ENCODE peak calls at places on chromosomes 12 and 14, in eight cellular contexts. One of them, this sample, is unnamed.

GRCh38 chr12:50985322-50985721 is 33.0 kb downstream of the HIGD1C start:
- DNase-seq in lower leg skin: peak; percentile 78
- DNase-seq in body of pancreas: no peak
- DNase-seq in NB4: no peak
- DNase-seq in stomach: no peak
- DNase-seq in adrenal gland: peak; percentile 57
- DNase-seq in tibial nerve: no peak
- DNase-seq in ovary: no peak
- DNase-seq in this sample: peak; percentile 69

GRCh38 chr12:99390707-99391106 is 256.8 kb upstream of the GARIN6 start:
- DNase-seq in stomach: no peak
- DNase-seq in ovary: no peak
- DNase-seq in body of pancreas: peak; percentile 12
- DNase-seq in tibial nerve: no peak
- DNase-seq in adrenal gland: peak; percentile 28
- DNase-seq in lower leg skin: no peak
- DNase-seq in NB4: peak; percentile 25
- DNase-seq in this sample: no peak

GRCh38 chr14:21675566-21675965 is 1.9 kb upstream of the OR4E1 start:
- DNase-seq in adrenal gland: no peak
- DNase-seq in lower leg skin: no peak
- DNase-seq in ovary: no peak
- DNase-seq in tibial nerve: no peak
- DNase-seq in body of pancreas: no peak
- DNase-seq in NB4: no peak
- DNase-seq in stomach: no peak
- DNase-seq in this sample: no peak

GRCh38 chr12:90940872-90941499 is 14.0 kb downstream of the CCER1 start:
- DNase-seq in NB4: peak; percentile 70
- DNase-seq in body of pancreas: no peak
- DNase-seq in adrenal gland: no peak
- DNase-seq in lower leg skin: no peak
- DNase-seq in stomach: no peak
- DNase-seq in ovary: no peak
- DNase-seq in tibial nerve: no peak
- DNase-seq in this sample: no peak

GRCh38 chr14:101858791-101859537 is 97.5 kb downstream of the PPP2R5C start:
- DNase-seq in body of pancreas: no peak
- DNase-seq in tibial nerve: no peak
- DNase-seq in adrenal gland: no peak
- DNase-seq in stomach: no peak
- DNase-seq in NB4: no peak
- DNase-seq in ovary: no peak
- DNase-seq in lower leg skin: no peak
- DNase-seq in this sample: no peak

GRCh38 chr12:107736914-107737313 is 24.0 kb downstream of the PRDM4 start:
- DNase-seq in NB4: peak; percentile 79
- DNase-seq in stomach: no peak
- DNase-seq in lower leg skin: no peak
- DNase-seq in tibial nerve: no peak
- DNase-seq in body of pancreas: no peak
- DNase-seq in ovary: no peak
- DNase-seq in adrenal gland: no peak
- DNase-seq in this sample: no peak

GRCh38 chr12:96513166-96513565 is 23.8 kb downstream of the CFAP54 start:
- DNase-seq in lower leg skin: no peak
- DNase-seq in ovary: no peak
- DNase-seq in adrenal gland: no peak
- DNase-seq in stomach: no peak
- DNase-seq in NB4: no peak
- DNase-seq in tibial nerve: no peak
- DNase-seq in body of pancreas: no peak
- DNase-seq in this sample: no peak

GRCh38 chr14:100531591-100532121 is 55.6 kb downstream of the BEGAIN start:
- DNase-seq in ovary: peak; percentile 13
- DNase-seq in tibial nerve: peak; percentile 13
- DNase-seq in lower leg skin: no peak
- DNase-seq in NB4: no peak
- DNase-seq in stomach: peak; percentile 17
- DNase-seq in adrenal gland: no peak
- DNase-seq in body of pancreas: peak; percentile 11
- DNase-seq in this sample: peak; percentile 1

GRCh38 chr14:85293820-85294219 is 236.1 kb upstream of the FLRT2 start:
- DNase-seq in adrenal gland: no peak
- DNase-seq in lower leg skin: no peak
- DNase-seq in tibial nerve: no peak
- DNase-seq in ovary: no peak
- DNase-seq in body of pancreas: no peak
- DNase-seq in stomach: no peak
- DNase-seq in NB4: no peak
- DNase-seq in this sample: no peak

GRCh38 chr12:83739602-83740001 is 1052.9 kb downstream of the TMTC2 start:
- DNase-seq in adrenal gland: no peak
- DNase-seq in NB4: no peak
- DNase-seq in ovary: no peak
- DNase-seq in lower leg skin: no peak
- DNase-seq in body of pancreas: no peak
- DNase-seq in stomach: no peak
- DNase-seq in tibial nerve: no peak
- DNase-seq in this sample: no peak

GRCh38 chr12:22339691-22340090 is 5.2 kb upstream of the ST8SIA1 start:
- DNase-seq in adrenal gland: no peak
- DNase-seq in ovary: no peak
- DNase-seq in lower leg skin: no peak
- DNase-seq in tibial nerve: no peak
- DNase-seq in body of pancreas: no peak
- DNase-seq in stomach: no peak
- DNase-seq in NB4: no peak
- DNase-seq in this sample: no peak

GRCh38 chr14:43481864-43482263 is 1025.2 kb downstream of the FSCB start:
- DNase-seq in body of pancreas: no peak
- DNase-seq in tibial nerve: no peak
- DNase-seq in NB4: no peak
- DNase-seq in lower leg skin: no peak
- DNase-seq in adrenal gland: no peak
- DNase-seq in ovary: no peak
- DNase-seq in stomach: no peak
- DNase-seq in this sample: no peak

GRCh38 chr14:26415618-26416123 is 182.2 kb downstream of the NOVA1 start:
- DNase-seq in body of pancreas: peak; percentile 37
- DNase-seq in lower leg skin: peak; percentile 51
- DNase-seq in tibial nerve: peak; percentile 77
- DNase-seq in stomach: peak; percentile 33
- DNase-seq in ovary: peak; percentile 54
- DNase-seq in NB4: no peak
- DNase-seq in adrenal gland: no peak
- DNase-seq in this sample: peak; percentile 66

GRCh38 chr12:125069616-125070015 is 4.4 kb downstream of the AACS start:
- DNase-seq in NB4: no peak
- DNase-seq in stomach: no peak
- DNase-seq in lower leg skin: no peak
- DNase-seq in body of pancreas: no peak
- DNase-seq in ovary: no peak
- DNase-seq in adrenal gland: no peak
- DNase-seq in tibial nerve: no peak
- DNase-seq in this sample: no peak

GRCh38 chr14:61965030-61965745 is 203.0 kb downstream of the SNAPC1 start:
- DNase-seq in adrenal gland: no peak
- DNase-seq in stomach: no peak
- DNase-seq in NB4: peak; percentile 11
- DNase-seq in tibial nerve: no peak
- DNase-seq in ovary: no peak
- DNase-seq in body of pancreas: no peak
- DNase-seq in lower leg skin: no peak
- DNase-seq in this sample: no peak

GRCh38 chr12:104747956-104748355 is 210.1 kb downstream of the SLC41A2 start:
- DNase-seq in adrenal gland: no peak
- DNase-seq in NB4: no peak
- DNase-seq in tibial nerve: no peak
- DNase-seq in stomach: no peak
- DNase-seq in lower leg skin: no peak
- DNase-seq in body of pancreas: no peak
- DNase-seq in ovary: no peak
- DNase-seq in this sample: no peak

GRCh38 chr12:45388545-45388944 is 172.7 kb downstream of the ANO6 start:
- DNase-seq in stomach: no peak
- DNase-seq in NB4: peak; percentile 50
- DNase-seq in tibial nerve: no peak
- DNase-seq in adrenal gland: peak; percentile 43
- DNase-seq in lower leg skin: no peak
- DNase-seq in body of pancreas: no peak
- DNase-seq in ovary: peak; percentile 20
- DNase-seq in this sample: no peak

GRCh38 chr14:50521912-50522341 is 10.4 kb downstream of the MAP4K5 start:
- DNase-seq in adrenal gland: no peak
- DNase-seq in tibial nerve: no peak
- DNase-seq in stomach: no peak
- DNase-seq in body of pancreas: no peak
- DNase-seq in lower leg skin: no peak
- DNase-seq in ovary: no peak
- DNase-seq in NB4: no peak
- DNase-seq in this sample: no peak

GRCh38 chr14:92397140-92397815 is 74.3 kb downstream of the SLC24A4 start:
- DNase-seq in ovary: no peak
- DNase-seq in NB4: no peak
- DNase-seq in stomach: no peak
- DNase-seq in adrenal gland: no peak
- DNase-seq in tibial nerve: no peak
- DNase-seq in body of pancreas: no peak
- DNase-seq in lower leg skin: no peak
- DNase-seq in this sample: no peak

GRCh38 chr12:14946856-14947255 is 8.5 kb upstream of the ERP27 start:
- DNase-seq in tibial nerve: no peak
- DNase-seq in adrenal gland: no peak
- DNase-seq in NB4: no peak
- DNase-seq in stomach: no peak
- DNase-seq in lower leg skin: no peak
- DNase-seq in body of pancreas: no peak
- DNase-seq in ovary: no peak
- DNase-seq in this sample: no peak

GRCh38 chr12:14950421-14950820 is 11.0 kb downstream of the ARHGDIB start:
- DNase-seq in ovary: no peak
- DNase-seq in lower leg skin: no peak
- DNase-seq in adrenal gland: no peak
- DNase-seq in body of pancreas: no peak
- DNase-seq in stomach: no peak
- DNase-seq in tibial nerve: no peak
- DNase-seq in NB4: no peak
- DNase-seq in this sample: no peak

GRCh38 chr12:14950982-14951746 is 10.2 kb downstream of the ARHGDIB start:
- DNase-seq in lower leg skin: no peak
- DNase-seq in tibial nerve: no peak
- DNase-seq in stomach: no peak
- DNase-seq in ovary: no peak
- DNase-seq in adrenal gland: peak; percentile 39
- DNase-seq in body of pancreas: no peak
- DNase-seq in NB4: no peak
- DNase-seq in this sample: no peak

GRCh38 chr12:14949631-14950030 is 11.3 kb upstream of the ERP27 start:
- DNase-seq in lower leg skin: no peak
- DNase-seq in tibial nerve: no peak
- DNase-seq in ovary: no peak
- DNase-seq in stomach: no peak
- DNase-seq in adrenal gland: no peak
- DNase-seq in NB4: no peak
- DNase-seq in body of pancreas: no peak
- DNase-seq in this sample: no peak

GRCh38 chr12:14948672-14949071 is 10.3 kb upstream of the ERP27 start:
- DNase-seq in adrenal gland: no peak
- DNase-seq in body of pancreas: peak; percentile 49
- DNase-seq in stomach: no peak
- DNase-seq in ovary: peak; percentile 51
- DNase-seq in tibial nerve: no peak
- DNase-seq in NB4: peak; percentile 92
- DNase-seq in lower leg skin: peak; percentile 56
- DNase-seq in this sample: peak; percentile 25
- TF ChIP-seq POLR2A in adrenal gland: no peak
- TF ChIP-seq POLR2A in body of pancreas: peak; percentile 58
- TF ChIP-seq POLR2A in stomach: no peak
- TF ChIP-seq POLR2A in ovary: peak; percentile 7
- TF ChIP-seq POLR2A in tibial nerve: peak; percentile 19
- TF ChIP-seq POLR2A in NB4: peak; percentile 60
- TF ChIP-seq POLR2A in lower leg skin: no peak
- TF ChIP-seq POLR2A in this sample: peak; percentile 43

GRCh38 chr12:65868133-65868705 is 43.9 kb downstream of the HMGA2 start:
- DNase-seq in ovary: no peak
- DNase-seq in stomach: no peak
- DNase-seq in lower leg skin: no peak
- DNase-seq in NB4: peak; percentile 96
- DNase-seq in body of pancreas: no peak
- DNase-seq in tibial nerve: no peak
- DNase-seq in adrenal gland: no peak
- DNase-seq in this sample: no peak
- H3K4me3 ChIP-seq in ovary: no peak overlapping the region
- H3K4me3 ChIP-seq in stomach: no peak overlapping the region
- H3K4me3 ChIP-seq in lower leg skin: no peak overlapping the region
- H3K4me3 ChIP-seq in NB4: peak overlapping the region; percentile 13
- H3K4me3 ChIP-seq in body of pancreas: no peak overlapping the region
- H3K4me3 ChIP-seq in tibial nerve: no peak overlapping the region
- H3K4me3 ChIP-seq in adrenal gland: no peak overlapping the region
- H3K4me3 ChIP-seq in this sample: no peak overlapping the region

GRCh38 chr12:49366652-49367380 is 446 bp upstream of the SPATS2 start:
- DNase-seq in tibial nerve: peak; percentile 63
- DNase-seq in stomach: peak; percentile 91
- DNase-seq in adrenal gland: peak; percentile 88
- DNase-seq in body of pancreas: peak; percentile 85
- DNase-seq in NB4: peak; percentile 98
- DNase-seq in lower leg skin: peak; percentile 78
- DNase-seq in ovary: peak; percentile 76
- DNase-seq in this sample: peak; percentile 73
- TF ChIP-seq POLR2A in tibial nerve: peak; percentile 21
- TF ChIP-seq POLR2A in stomach: no peak
- TF ChIP-seq POLR2A in adrenal gland: peak; percentile 67
- TF ChIP-seq POLR2A in body of pancreas: peak; percentile 66
- TF ChIP-seq POLR2A in NB4: peak; percentile 85
- TF ChIP-seq POLR2A in lower leg skin: no peak
- TF ChIP-seq POLR2A in ovary: no peak
- TF ChIP-seq POLR2A in this sample: peak; percentile 80

DNA sequence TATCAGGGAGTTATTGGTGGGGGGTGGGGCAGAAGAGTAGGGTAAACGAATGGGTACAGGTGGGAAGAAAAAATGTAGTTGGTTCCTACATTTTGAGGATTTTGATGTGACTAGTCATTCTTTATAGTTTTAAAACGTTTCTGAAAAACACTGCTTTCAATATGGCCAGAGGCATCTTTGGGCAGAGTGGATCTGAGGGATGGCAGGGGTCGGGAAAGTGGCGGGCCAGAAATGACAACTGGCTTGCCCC is 527 bp upstream of the ATP23 start:
- DNase-seq in lower leg skin: no peak
- DNase-seq in NB4: no peak
- DNase-seq in ovary: no peak
- DNase-seq in stomach: no peak
- DNase-seq in body of pancreas: peak; percentile 15
- DNase-seq in tibial nerve: no peak
- DNase-seq in adrenal gland: no peak
- DNase-seq in this sample: no peak
- H3K4me3 ChIP-seq in lower leg skin: no peak overlapping the region
- H3K4me3 ChIP-seq in NB4: peak overlapping the region; percentile 57
- H3K4me3 ChIP-seq in ovary: peak overlapping the region; percentile 63
- H3K4me3 ChIP-seq in stomach: peak overlapping the region; percentile 70
- H3K4me3 ChIP-seq in body of pancreas: peak overlapping the region; percentile 29
- H3K4me3 ChIP-seq in tibial nerve: peak overlapping the region; percentile 92
- H3K4me3 ChIP-seq in adrenal gland: peak overlapping the region; percentile 59
- H3K4me3 ChIP-seq in this sample: peak overlapping the region; percentile 84

This sample was measured in gastrocnemius medialis.